ENCODE peak calls at places on chromosomes 7 and 10, in eight cellular contexts. Z is brain microvascular endothelial cell, R is transverse colon, Y is fibroblast of lung, F is left ventricle myocardium inferior, J is lung, M is psoas muscle, W is heart right ventricle. C is an unnamed sample.

GRCh38 chr7:14762552-14762951 is 140.0 kb downstream of the DGKB start:
- DNase-seq in M (no peak), R (no peak), J (no peak), W (no peak), Z (no peak), Y (no peak), F (no peak), C (no peak)

GRCh38 chr7:97005764-97006145 is 402 bp downstream of the DLX6 start:
- DNase-seq in R (no peak), Z (peak), F (no peak), J (no peak), M (no peak), W (no peak), Y (peak), C (no peak)

GRCh38 chr10:128042131-128042610 is 84.1 kb downstream of the MKI67 start:
- DNase-seq in J (no peak), Y (no peak), F (no peak), R (no peak), W (no peak), Z (no peak), M (no peak), C (no peak)

GRCh38 chr7:153400735-153401593 is 641.4 kb downstream of the ACTR3B start:
- DNase-seq in R (no peak), M (no peak), F (no peak), Y (no peak), J (no peak), W (no peak), Z (no peak), C (no peak)

GRCh38 chr7:71430246-71430645 is 298.3 kb downstream of the GALNT17 start:
- DNase-seq in R (no peak), F (no peak), Z (no peak), M (no peak), J (no peak), W (no peak), Y (no peak), C (no peak)

GRCh38 chr7:106569500-106569929 is 91.4 kb downstream of the CCDC71L start:
- DNase-seq in F (no peak), J (no peak), Z (no peak), R (no peak), M (no peak), W (no peak), Y (no peak), C (no peak)

GRCh38 chr7:154804449-154804848 is 198.5 kb downstream of the PAXIP1 start:
- DNase-seq in R (no peak), M (no peak), W (no peak), Y (no peak), F (no peak), Z (no peak), J (no peak), C (no peak)

GRCh38 chr10:96671207-96671890 is 49.0 kb downstream of the PIK3AP1 start:
- DNase-seq in M (no peak), Y (no peak), J (no peak), F (no peak), W (no peak), R (no peak), Z (no peak), C (no peak)

GRCh38 chr10:29443745-29444523 is 155.1 kb downstream of the LYZL1 start:
- DNase-seq in R (no peak), M (no peak), J (no peak), F (no peak), W (no peak), Y (peak), Z (peak), C (no peak)

GRCh38 chr7:31788445-31788844 is 101.4 kb downstream of the PPP1R17 start:
- DNase-seq in Z (no peak), M (no peak), J (no peak), F (no peak), Y (peak), R (no peak), W (no peak), C (no peak)

GRCh38 chr7:114901771-114902170 is 20.1 kb upstream of the MDFIC start:
- DNase-seq in M (no peak), Y (no peak), J (no peak), F (no peak), R (no peak), Z (peak), W (no peak), C (peak)

GRCh38 chr7:27423290-27423689 is 180.7 kb downstream of the EVX1 start:
- DNase-seq in Y (no peak), W (no peak), Z (no peak), R (peak), J (no peak), M (no peak), F (no peak), C (no peak)

GRCh38 chr7:86788948-86789347 is 145.2 kb downstream of the GRM3 start:
- DNase-seq in J (no peak), R (no peak), Z (no peak), W (no peak), F (no peak), Y (no peak), M (no peak), C (no peak)

GRCh38 chr7:106278695-106279094 is 6.1 kb downstream of the NAMPT start:
- DNase-seq in W (no peak), R (no peak), J (no peak), M (no peak), Y (no peak), Z (no peak), F (no peak), C (no peak)

GRCh38 chr7:30390872-30391646 is 87.5 kb downstream of the NOD1 start:
- DNase-seq in R (no peak), M (no peak), Y (no peak), Z (no peak), F (no peak), J (no peak), W (no peak), C (no peak)

GRCh38 chr10:22633106-22633505 is 81.3 kb downstream of the PIP4K2A start:
- DNase-seq in F (no peak), W (no peak), M (no peak), Z (no peak), Y (no peak), R (no peak), J (no peak), C (no peak)

GRCh38 chr10:22633528-22633927 is 80.8 kb downstream of the PIP4K2A start:
- DNase-seq in M (no peak), W (no peak), F (no peak), R (no peak), Z (no peak), Y (no peak), J (no peak), C (no peak)

GRCh38 chr10:22634093-22634492 is 80.3 kb downstream of the PIP4K2A start:
- DNase-seq in Y (no peak), Z (no peak), M (no peak), J (no peak), F (no peak), R (no peak), W (no peak), C (no peak)

GRCh38 chr10:22635650-22636049 is 78.7 kb downstream of the PIP4K2A start:
- DNase-seq in W (no peak), Y (no peak), F (no peak), Z (no peak), M (no peak), J (no peak), R (no peak), C (no peak)

GRCh38 chr10:22634606-22635467 is 79.5 kb downstream of the PIP4K2A start:
- DNase-seq in Z (no peak), F (no peak), J (no peak), M (no peak), W (no peak), R (no peak), Y (no peak), C (no peak)
- H3K27ac ChIP-seq in Z (no peak), F (no peak), J (no peak), M (no peak), W (peak), R (peak), Y (no peak), C (no peak)

GRCh38 chr10:44030132-44030531 is 354.8 kb downstream of the CXCL12 start:
- DNase-seq in M (no peak), J (no peak), W (no peak), F (no peak), Z (no peak), R (no peak), Y (no peak), C (no peak)
- TF ChIP-seq CTCF in M (no peak), J (no peak), W (peak), F (peak), Z (no peak), R (no peak), Y (no peak), C (no peak)

GRCh38 chr7:47448971-47449370 is 132.9 kb downstream of the TNS3 start:
- DNase-seq in R (no peak), W (no peak), J (no peak), Y (no peak), F (no peak), Z (no peak), M (no peak), C (no peak)

GRCh38 chr7:47444376-47445098 is 137.4 kb downstream of the TNS3 start:
- DNase-seq in R (peak), W (no peak), J (no peak), M (no peak), F (no peak), Y (peak), Z (no peak), C (peak)

GRCh38 chr7:47449810-47450586 is 131.9 kb downstream of the TNS3 start:
- DNase-seq in Y (peak), W (no peak), R (no peak), Z (peak), J (no peak), M (no peak), F (no peak), C (peak)

GRCh38 chr7:47446871-47447466 is 134.9 kb downstream of the TNS3 start:
- DNase-seq in Y (no peak), R (no peak), W (no peak), Z (no peak), M (no peak), J (no peak), F (no peak), C (no peak)

DNA sequence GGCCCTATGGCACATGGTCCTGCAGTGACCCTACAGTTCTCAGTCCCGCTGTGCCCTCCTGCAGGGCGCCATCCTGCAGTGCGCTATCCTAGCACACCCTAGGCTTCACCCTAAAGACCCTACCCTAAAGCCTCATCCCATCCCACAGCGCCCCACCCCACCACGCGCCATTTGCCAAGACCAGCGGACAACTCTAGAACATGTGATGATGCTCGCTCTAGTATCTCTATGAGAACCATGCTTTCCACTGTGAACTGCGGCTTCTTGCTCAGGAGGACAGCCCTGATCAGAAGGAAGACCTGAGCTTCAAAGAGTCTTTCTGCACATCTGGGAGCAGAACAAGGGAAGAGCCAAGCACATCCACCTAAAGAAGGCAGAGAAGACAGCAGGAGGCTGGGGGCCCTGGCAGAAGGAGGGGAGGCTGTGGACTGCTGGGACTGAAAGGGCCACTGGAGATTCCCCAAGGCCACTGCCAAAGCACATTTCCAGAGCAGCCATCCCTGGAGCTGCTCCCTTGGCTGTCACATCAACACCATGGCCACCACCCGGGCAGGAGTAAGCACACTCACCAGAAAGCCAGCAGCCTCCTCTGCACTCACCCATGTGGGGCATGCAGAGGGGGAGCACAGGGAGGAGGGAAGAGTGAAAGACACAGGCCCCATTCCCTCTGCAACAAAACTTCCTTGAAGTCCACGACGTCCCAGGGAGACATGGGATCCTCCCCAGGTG is 134.1 kb downstream of the TNS3 start:
- DNase-seq in W (no peak), J (no peak), Y (no peak), F (no peak), M (no peak), R (no peak), Z (no peak), C (no peak)
- H3K27ac ChIP-seq in W (peak), J (peak), Y (no peak), F (peak), M (peak), R (no peak), Z (no peak), C (no peak)

GRCh38 chr7:6482743-6483119 is 35.0 kb upstream of the DAGLB start:
- DNase-seq in F (no peak), Z (no peak), J (no peak), W (no peak), Y (no peak), M (no peak), R (no peak), C (no peak)
- TF ChIP-seq CTCF in F (no peak), Z (peak), J (no peak), W (no peak), Y (no peak), M (no peak), R (no peak), C (no peak)

DNA sequence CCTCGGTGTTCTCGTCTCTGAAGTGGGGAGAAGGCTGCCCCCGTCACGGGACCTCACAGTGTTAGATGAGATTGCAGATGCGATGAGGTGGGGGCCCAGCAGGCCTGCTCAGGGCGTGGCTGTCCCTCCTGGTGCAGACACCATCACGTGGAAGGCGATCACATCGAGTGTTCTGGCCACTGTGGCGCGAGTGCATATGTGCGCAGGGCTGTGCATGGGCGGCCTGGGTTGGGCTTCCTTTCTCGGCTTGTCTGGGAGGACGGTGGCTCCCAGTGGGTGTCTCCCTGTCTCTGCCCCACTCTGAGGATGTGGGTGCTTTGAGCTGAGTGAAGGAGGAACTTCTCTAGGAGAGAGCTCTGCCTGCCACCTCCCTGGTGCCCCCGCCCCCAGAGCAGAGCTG is 83.1 kb downstream of the LHPP start:
- DNase-seq in J (no peak), Y (no peak), W (no peak), R (no peak), Z (no peak), M (no peak), F (no peak), C (no peak)
- H3K27ac ChIP-seq in J (no peak), Y (no peak), W (no peak), R (no peak), Z (no peak), M (no peak), F (no peak), C (no peak)

DNA sequence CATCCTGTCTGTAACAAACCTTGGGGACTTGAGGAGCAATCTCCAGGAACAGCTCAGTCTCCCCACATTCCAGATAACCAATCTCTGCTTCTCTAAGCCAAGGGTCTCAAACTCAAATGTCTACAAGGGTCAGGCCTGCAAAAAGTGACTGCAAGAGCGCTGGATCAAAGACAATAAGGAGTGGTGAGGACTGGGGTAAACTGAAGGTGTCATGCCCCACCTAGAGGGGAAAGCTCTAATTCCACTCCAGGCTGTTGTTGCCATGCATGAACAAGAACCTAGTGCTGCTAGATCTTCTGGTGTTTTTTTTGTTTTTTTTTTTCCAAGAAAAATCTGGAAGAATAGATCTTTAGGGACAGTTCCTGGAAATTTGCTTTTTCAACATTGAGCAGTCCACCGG is 117.9 kb upstream of the MACROH2A2 start:
- DNase-seq in J (no peak), F (no peak), Y (no peak), W (no peak), R (no peak), Z (no peak), M (no peak), C (no peak)
- TF ChIP-seq CTCF in J (no peak), F (no peak), Y (peak), W (no peak), R (no peak), Z (peak), M (no peak), C (peak)

GRCh38 chr7:45033931-45034290 is 33.9 kb downstream of the CCM2 start:
- DNase-seq in F (no peak), R (no peak), Z (no peak), M (peak), Y (no peak), J (no peak), W (no peak), C (no peak)
- H3K27ac ChIP-seq in F (peak), R (no peak), Z (no peak), M (peak), Y (peak), J (no peak), W (peak), C (no peak)

GRCh38 chr10:121294630-121295029 is 303.6 kb downstream of the FGFR2 start:
- DNase-seq in M (no peak), R (no peak), J (no peak), Y (no peak), W (no peak), Z (no peak), F (no peak), C (no peak)
- TF ChIP-seq CTCF in M (no peak), R (no peak), J (no peak), Y (no peak), W (no peak), Z (no peak), F (no peak), C (no peak)

C was measured in cardiac muscle cell.